ENCODE peak calls at places on chromosomes 12 and 14, in eight cellular contexts. W, B, S, F, Z, Y, H and K are unnamed samples.

GRCh38 chr12:45377815-45378214 is 161.9 kb downstream of the ANO6 start:
- DNase-seq in H (no peak), S (peak; percentile 3), B (peak; percentile 44), F (no peak), W (no peak), Y (no peak), Z (no peak), K (no peak)

GRCh38 chr14:75636100-75636692 is 24.5 kb downstream of the ERG28 start:
- DNase-seq in W (no peak), H (no peak), S (peak; percentile 55), Z (peak; percentile 32), F (peak; percentile 43), B (no peak), Y (no peak), K (no peak)

GRCh38 chr12:74899031-74899829 is 310.4 kb downstream of the KCNC2 start:
- DNase-seq in B (no peak), Z (no peak), Y (no peak), W (no peak), F (no peak), S (peak; percentile 2), H (no peak), K (no peak)

GRCh38 chr12:49971141-49971540 is 1.6 kb upstream of the AQP6 start:
- DNase-seq in B (no peak), Y (no peak), W (no peak), H (no peak), F (no peak), S (no peak), Z (no peak), K (no peak)

GRCh38 chr14:22713631-22713950 is 52.9 kb upstream of the OXA1L start:
- DNase-seq in Z (no peak), F (no peak), H (no peak), W (no peak), Y (no peak), S (no peak), B (no peak), K (no peak)

GRCh38 chr12:67829873-67830272 is 159.4 kb upstream of the IFNG-AS1 start:
- DNase-seq in S (no peak), Y (no peak), Z (no peak), H (no peak), B (no peak), F (no peak), W (no peak), K (no peak)

GRCh38 chr14:98607341-98607910 is 664.6 kb downstream of the BCL11B start:
- DNase-seq in Y (no peak), Z (no peak), H (no peak), B (no peak), S (no peak), W (no peak), F (no peak), K (no peak)

GRCh38 chr14:70822706-70823185 is 13.4 kb upstream of the MAP3K9 start:
- DNase-seq in W (no peak), Y (no peak), B (no peak), S (peak; percentile 62), F (peak; percentile 89), Z (peak; percentile 2), H (peak; percentile 58), K (peak; percentile 56)

GRCh38 chr14:64200170-64200569 is 94.0 kb downstream of the ESR2 start:
- DNase-seq in W (no peak), S (no peak), Z (no peak), Y (no peak), F (no peak), H (no peak), B (no peak), K (no peak)

GRCh38 chr14:85195872-85196477 is 334.0 kb upstream of the FLRT2 start:
- DNase-seq in Z (peak; percentile 11), W (no peak), B (peak; percentile 19), Y (no peak), S (peak; percentile 47), H (no peak), F (peak; percentile 7), K (no peak)

GRCh38 chr14:59869381-59870255 is 958 bp downstream of the RTN1 start:
- DNase-seq in S (peak; percentile 4), Z (no peak), Y (no peak), W (no peak), F (peak; percentile 69), H (no peak), B (no peak), K (no peak)

GRCh38 chr14:51539571-51540037 is 112.1 kb upstream of the FRMD6 start:
- DNase-seq in B (peak; percentile 99), Y (no peak), S (peak; percentile 87), H (no peak), Z (peak; percentile 92), W (no peak), F (no peak), K (no peak)

GRCh38 chr12:78321696-78322095 is 491.0 kb downstream of the NAV3 start:
- DNase-seq in H (no peak), F (no peak), Y (no peak), W (no peak), B (no peak), Z (no peak), S (no peak), K (no peak)

GRCh38 chr12:78398750-78399149 is 465.8 kb upstream of the SYT1 start:
- DNase-seq in S (no peak), F (no peak), B (peak; percentile 85), Z (no peak), Y (no peak), H (no peak), W (no peak), K (no peak)

GRCh38 chr14:100223332-100224171 is 15.4 kb upstream of the YY1 start:
- DNase-seq in H (no peak), F (peak; percentile 70), Z (peak; percentile 41), W (peak; percentile 84), B (no peak), S (no peak), Y (no peak), K (no peak)

GRCh38 chr12:106223485-106224391 is 24.1 kb downstream of the CKAP4 start:
- DNase-seq in Y (peak; percentile 36), H (peak; percentile 75), S (peak; percentile 74), F (peak; percentile 77), Z (peak; percentile 54), W (peak; percentile 45), B (peak; percentile 89), K (peak; percentile 75)
- H2AFZ ChIP-seq in Y (peak overlapping the region; percentile 95), H (peak overlapping the region; percentile 61), S (peak overlapping the region; percentile 59), F (peak overlapping the region; percentile 41), Z (peak overlapping the region; percentile 85), W (no peak overlapping the region), B (peak overlapping the region; percentile 58), K (peak overlapping the region; percentile 52)

DNA sequence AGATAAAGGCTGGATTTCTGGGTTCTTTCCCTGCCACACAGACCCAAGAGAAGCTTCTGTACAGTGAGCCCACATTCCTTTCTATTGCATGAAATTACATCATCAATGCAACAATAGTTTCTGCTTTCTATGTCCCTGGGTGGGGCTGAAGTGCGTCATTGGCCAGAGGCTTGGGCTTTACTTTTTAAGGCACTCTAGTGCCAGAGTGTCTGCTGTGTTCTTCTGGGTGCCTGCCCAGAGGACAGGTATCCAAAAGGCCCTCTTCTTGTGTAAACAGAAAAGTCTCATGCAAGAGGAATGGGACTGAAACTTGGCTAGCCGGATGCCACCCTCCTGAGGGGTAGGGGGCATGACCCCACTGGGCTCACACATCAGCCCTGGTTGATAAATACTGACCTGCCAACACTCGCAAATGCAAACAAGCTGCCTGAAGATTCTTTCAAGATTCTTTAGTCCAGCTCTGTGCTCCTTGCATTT is 5.9 kb downstream of the KRT86 start:
- DNase-seq in Y (peak; percentile 93), W (peak; percentile 67), B (peak; percentile 99), Z (peak; percentile 94), F (no peak), S (peak; percentile 95), H (no peak), K (no peak)
- H3K27ac ChIP-seq in Y (peak overlapping the region; percentile 73), W (no peak overlapping the region), B (peak overlapping the region; percentile 99), Z (peak overlapping the region; percentile 91), F (no peak overlapping the region), S (peak overlapping the region; percentile 100), H (no peak overlapping the region), K (no peak overlapping the region)

GRCh38 chr12:93001407-93001806 is 72.3 kb upstream of the EEA1 start:
- DNase-seq in Y (no peak), F (no peak), S (no peak), W (no peak), Z (no peak), H (no peak), B (no peak), K (no peak)

GRCh38 chr12:93003540-93004239 is 74.6 kb upstream of the EEA1 start:
- DNase-seq in H (no peak), B (no peak), Z (no peak), F (no peak), W (no peak), S (no peak), Y (no peak), K (no peak)

GRCh38 chr12:93005928-93006654 is 77.0 kb upstream of the EEA1 start:
- DNase-seq in W (peak; percentile 96), F (peak; percentile 45), B (no peak), S (no peak), Z (no peak), H (no peak), Y (no peak), K (no peak)

GRCh38 chr12:93000026-93000425 is 70.9 kb upstream of the EEA1 start:
- DNase-seq in Y (no peak), F (no peak), W (no peak), Z (no peak), B (peak; percentile 68), H (no peak), S (no peak), K (no peak)

GRCh38 chr12:93002278-93003054 is 73.4 kb upstream of the EEA1 start:
- DNase-seq in Z (peak; percentile 92), H (no peak), Y (no peak), B (peak; percentile 27), W (no peak), S (peak; percentile 95), F (no peak), K (no peak)
- H2AFZ ChIP-seq in Z (peak overlapping the region; percentile 13), H (no peak overlapping the region), Y (no peak overlapping the region), B (no peak overlapping the region), W (no peak overlapping the region), S (peak overlapping the region; percentile 25), F (no peak overlapping the region), K (no peak overlapping the region)

GRCh38 chr12:121786441-121786825 is 7.1 kb downstream of the RHOF start:
- DNase-seq in H (no peak), Z (peak; percentile 94), W (peak; percentile 68), Y (peak; percentile 99), B (peak; percentile 100), F (no peak), S (peak; percentile 96), K (no peak)
- H3K27ac ChIP-seq in H (no peak overlapping the region), Z (peak overlapping the region; percentile 19), W (peak overlapping the region; percentile 33), Y (peak overlapping the region; percentile 98), B (peak overlapping the region; percentile 88), F (no peak overlapping the region), S (peak overlapping the region; percentile 53), K (no peak overlapping the region)

GRCh38 chr14:101762530-101763101 is 1.1 kb downstream of the PPP2R5C start:
- DNase-seq in Y (no peak), S (no peak), H (no peak), W (peak; percentile 33), Z (no peak), B (no peak), F (no peak), K (no peak)

GRCh38 chr14:101763941-101764709 is 2.6 kb downstream of the PPP2R5C start:
- DNase-seq in W (no peak), S (no peak), F (no peak), Z (no peak), B (no peak), H (no peak), Y (no peak), K (no peak)

GRCh38 chr14:101761032-101761880 is at the start of gene PPP2R5C:
- DNase-seq in B (peak; percentile 75), W (peak; percentile 76), S (peak; percentile 97), H (peak; percentile 91), Y (peak; percentile 62), F (peak; percentile 96), Z (peak; percentile 82), K (peak; percentile 88)

GRCh38 chr14:101760138-101761011 is 1.1 kb upstream of the PPP2R5C start:
- DNase-seq in Z (peak; percentile 98), Y (peak; percentile 94), B (peak; percentile 95), W (peak; percentile 84), S (peak; percentile 99), H (peak; percentile 97), F (peak; percentile 98), K (peak; percentile 98)

GRCh38 chr14:101761881-101762529 is 496 bp downstream of the PPP2R5C start:
- DNase-seq in Y (no peak), W (no peak), Z (no peak), H (peak; percentile 53), F (peak; percentile 39), B (peak; percentile 21), S (peak; percentile 68), K (peak; percentile 41)
- H2AFZ ChIP-seq in Y (no peak overlapping the region), W (no peak overlapping the region), Z (peak overlapping the region; percentile 91), H (peak overlapping the region; percentile 91), F (peak overlapping the region; percentile 80), B (peak overlapping the region; percentile 66), S (peak overlapping the region; percentile 91), K (peak overlapping the region; percentile 70)